ENCODE peak calls at places on chromosome 4, in five cellular contexts. Q is H1, B is K562, S is HepG2, N is GM12878. P is an unnamed sample.

GRCh38 chr4:93786149-93786548 is 42.4 kb upstream of the ATOH1 start:
- DNase-seq in Q (no peak), B (no peak), S (no peak), N (no peak), P (no peak)

GRCh38 chr4:86940920-86941460 is 6.2 kb downstream of the AFF1 start:
- DNase-seq in Q (no peak), B (no peak), S (no peak), N (no peak), P (no peak)

GRCh38 chr4:123444298-123444731 is 47.7 kb downstream of the SPRY1 start:
- DNase-seq in Q (peak), B (peak), S (peak), N (peak), P (no peak)

GRCh38 chr4:73891739-73892405 is 22.7 kb downstream of the CXCL1 start:
- DNase-seq in Q (no peak), B (no peak), S (no peak), N (no peak), P (no peak)

GRCh38 chr4:184453402-184454160 is 20.8 kb downstream of the IRF2 start:
- DNase-seq in Q (no peak), B (no peak), S (no peak), N (no peak), P (no peak)

GRCh38 chr4:21962691-21963090 is 14.1 kb upstream of the KCNIP4 start:
- DNase-seq in Q (no peak), B (no peak), S (no peak), N (no peak), P (no peak)

GRCh38 chr4:99859618-99860017 is 34.6 kb downstream of the LAMTOR3 start:
- DNase-seq in Q (no peak), B (no peak), S (no peak), N (peak), P (no peak)

GRCh38 chr4:17578482-17578891 is 1.5 kb downstream of the LAP3 start:
- DNase-seq in Q (no peak), B (no peak), S (no peak), N (peak), P (no peak)

GRCh38 chr4:87819281-87819919 is 13.4 kb upstream of the MEPE start:
- DNase-seq in Q (no peak), B (peak), S (peak), N (no peak), P (no peak)

GRCh38 chr4:6373541-6374410 is 98.6 kb downstream of the PPP2R2C start:
- DNase-seq in Q (no peak), B (no peak), S (no peak), N (no peak), P (no peak)

GRCh38 chr4:169030575-169030982 is 20.5 kb upstream of the CBR4 start:
- DNase-seq in Q (no peak), B (no peak), S (peak), N (no peak), P (no peak)

GRCh38 chr4:23500876-23501275 is 389.0 kb downstream of the PPARGC1A start:
- DNase-seq in Q (no peak), B (no peak), S (no peak), N (no peak), P (no peak)

DNA sequence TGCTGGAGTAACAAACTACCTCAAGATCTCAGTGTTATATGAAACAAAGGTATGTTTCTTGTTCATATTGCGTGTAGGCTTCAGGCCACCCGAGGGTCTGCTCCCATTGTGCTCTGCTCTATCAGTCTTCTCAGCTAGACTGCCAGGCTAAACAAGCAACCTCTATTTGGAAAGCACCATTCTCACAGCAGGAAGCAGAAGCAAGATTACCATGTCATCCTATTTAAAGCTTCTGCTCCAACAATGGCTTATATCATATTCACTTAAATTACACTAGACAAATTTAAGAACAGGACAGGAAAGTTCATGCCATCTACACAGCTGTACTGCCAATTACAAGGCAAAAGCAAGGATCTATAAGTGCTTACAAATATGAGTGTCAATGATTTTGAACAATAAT is 385.8 kb downstream of the PPARGC1A start:
- DNase-seq in Q (no peak), B (no peak), S (no peak), N (no peak), P (no peak)
- TF ChIP-seq EP300 in Q (no peak), B (no peak), S (no peak), N (no peak), P (no peak)

GRCh38 chr4:3810796-3811485 is 44.8 kb downstream of the ADRA2C start:
- DNase-seq in Q (no peak), B (no peak), S (no peak), N (no peak), P (no peak)

GRCh38 chr4:3811621-3812020 is 45.4 kb downstream of the ADRA2C start:
- DNase-seq in Q (no peak), B (no peak), S (no peak), N (no peak), P (no peak)

GRCh38 chr4:3812211-3812934 is 46.2 kb downstream of the ADRA2C start:
- DNase-seq in Q (no peak), B (no peak), S (peak), N (no peak), P (no peak)

GRCh38 chr4:3814026-3814570 is 47.9 kb downstream of the ADRA2C start:
- DNase-seq in Q (no peak), B (no peak), S (no peak), N (no peak), P (no peak)

GRCh38 chr4:3813151-3813905 is 47.1 kb downstream of the ADRA2C start:
- DNase-seq in Q (no peak), B (no peak), S (no peak), N (no peak), P (no peak)
- TF ChIP-seq TAF1 in Q (no peak), B (no peak), S (no peak), N (no peak), P (no peak)

GRCh38 chr4:84582302-84582987 is 482 bp upstream of the CDS1 start:
- DNase-seq in Q (peak), B (peak), S (peak), N (no peak), P (peak)

GRCh38 chr4:84583871-84584373 is 995 bp downstream of the CDS1 start:
- DNase-seq in Q (no peak), B (peak), S (no peak), N (no peak), P (peak)

GRCh38 chr4:84579410-84579791 is 3.5 kb upstream of the CDS1 start:
- DNase-seq in Q (no peak), B (no peak), S (no peak), N (no peak), P (no peak)

GRCh38 chr4:84585276-84585675 is 2.3 kb downstream of the CDS1 start:
- DNase-seq in Q (no peak), B (no peak), S (no peak), N (no peak), P (no peak)

GRCh38 chr4:84582988-84583870 is at the start of gene CDS1:
- DNase-seq in Q (peak), B (peak), S (no peak), N (no peak), P (peak)
- TF ChIP-seq EP300 in Q (no peak), B (no peak), S (no peak), N (no peak), P (no peak)

DNA sequence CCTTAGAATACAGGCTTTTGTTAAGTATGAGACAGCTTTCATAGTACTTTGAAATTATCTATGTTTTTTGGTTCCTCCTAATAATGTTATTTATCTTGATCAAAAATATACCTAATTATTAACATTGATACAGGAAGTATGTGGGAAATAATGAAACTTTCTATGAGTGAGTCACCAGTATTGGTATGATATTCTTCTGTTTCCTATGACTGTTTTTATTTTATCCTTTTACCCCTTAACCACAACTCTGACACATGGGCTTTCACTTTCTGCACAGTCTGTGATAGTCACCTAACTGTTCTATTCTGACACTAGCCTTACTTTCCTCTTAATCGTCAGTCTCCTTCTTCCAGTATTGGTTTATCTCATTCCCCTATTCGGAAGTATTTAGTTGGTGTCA is 4.7 kb downstream of the THAP9 start:
- DNase-seq in Q (no peak), B (no peak), S (no peak), N (peak), P (no peak)
- TF ChIP-seq TAF1 in Q (no peak), B (no peak), S (no peak), N (no peak), P (no peak)

DNA sequence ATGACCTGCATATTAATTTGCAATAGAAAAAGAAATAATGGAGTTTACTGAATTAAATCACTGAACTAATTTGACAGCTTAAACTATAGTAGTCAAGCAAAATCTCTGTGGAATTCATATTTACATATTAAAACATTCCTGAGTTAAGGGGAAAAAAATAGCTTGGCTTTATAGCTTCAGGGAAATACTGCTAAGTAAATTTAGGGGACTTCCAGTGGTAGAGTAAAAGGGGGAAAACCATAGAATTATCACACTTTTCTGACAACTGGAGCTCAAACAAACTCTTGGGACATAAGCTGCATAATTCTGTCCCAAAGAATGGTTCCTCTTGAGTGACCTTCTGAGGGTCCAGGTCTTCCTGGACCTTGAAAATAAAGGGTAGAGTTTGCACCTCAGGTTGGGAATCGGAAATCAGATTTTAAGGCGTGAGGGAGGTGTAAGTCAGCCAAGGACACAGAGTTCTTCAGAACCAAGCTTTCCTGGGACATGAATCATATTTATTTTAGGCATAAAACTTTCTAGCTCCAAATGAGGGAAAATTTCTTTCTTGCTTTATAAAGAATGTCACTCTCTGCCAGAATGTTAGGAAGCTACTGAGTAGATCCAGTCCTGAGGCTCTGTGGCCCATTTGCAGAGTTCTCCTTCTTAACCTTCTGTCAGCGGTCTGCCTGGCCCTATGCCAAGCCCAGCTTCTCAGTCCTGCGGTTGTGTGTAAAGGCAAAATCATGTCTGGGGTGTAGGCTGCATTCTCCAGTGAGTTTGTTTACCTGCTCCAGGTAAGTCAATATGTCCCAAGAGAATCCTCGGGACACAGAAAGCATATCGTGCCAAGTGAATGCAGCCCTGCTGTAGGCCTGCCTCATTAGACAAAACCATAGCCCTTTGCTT is 28.9 kb upstream of the CCNI start:
- DNase-seq in Q (no peak), B (no peak), S (no peak), N (no peak), P (no peak)
- TF ChIP-seq EP300 in Q (no peak), B (no peak), S (no peak), N (no peak), P (no peak)

GRCh38 chr4:152590179-152591031 is 54.5 kb upstream of the FBXW7 start:
- DNase-seq in Q (no peak), B (no peak), S (no peak), N (no peak), P (peak)
- TF ChIP-seq TAF1 in Q (no peak), B (no peak), S (no peak), N (no peak), P (no peak)

GRCh38 chr4:47652092-47652491 is 167.0 kb downstream of the ATP10D start:
- DNase-seq in Q (no peak), B (no peak), S (no peak), N (no peak), P (no peak)
- TF ChIP-seq EP300 in Q (no peak), B (no peak), S (no peak), N (no peak), P (no peak)

GRCh38 chr4:15395342-15395741 is 32.5 kb upstream of the C1QTNF7 start:
- DNase-seq in Q (no peak), B (no peak), S (no peak), N (no peak), P (no peak)
- TF ChIP-seq TAF1 in Q (no peak), B (no peak), S (no peak), N (no peak), P (no peak)

GRCh38 chr4:173171987-173172386 is 3.4 kb downstream of the GALNT7 start:
- DNase-seq in Q (no peak), B (no peak), S (no peak), N (no peak), P (no peak)

GRCh38 chr4:173177232-173177631 is 8.6 kb downstream of the GALNT7 start:
- DNase-seq in Q (no peak), B (no peak), S (no peak), N (no peak), P (no peak)

GRCh38 chr4:173176010-173176409 is 7.4 kb downstream of the GALNT7 start:
- DNase-seq in Q (no peak), B (no peak), S (no peak), N (no peak), P (no peak)

GRCh38 chr4:173171098-173171497 is 2.5 kb downstream of the GALNT7 start:
- DNase-seq in Q (no peak), B (peak), S (peak), N (no peak), P (peak)

GRCh38 chr4:173174184-173175156 is 5.9 kb downstream of the GALNT7 start:
- DNase-seq in Q (no peak), B (peak), S (no peak), N (no peak), P (no peak)
- TF ChIP-seq EP300 in Q (no peak), B (peak), S (no peak), N (no peak), P (no peak)